ENCODE peak calls at places on chromosomes 16 and 17, in ten cellular contexts. L is MCF 10A; V is epithelial cell of esophagus; A is H9; Z is body of pancreas; U is esophagus muscularis mucosa; G is GM12865; I is activated CD8-positive, alpha-beta T cell treated with anti-CD3 and anti-CD28 coated beads for 36 hours; B is HFFc6; H is stomach. Q is an unnamed sample.

GRCh38 chr17:6231886-6232767 is 161.9 kb downstream of the WSCD1 start:
- DNase-seq in G (no peak), I (no peak), L (peak), Z (no peak), U (no peak), V (peak), A (peak), B (peak), H (no peak), Q (no peak)

GRCh38 chr17:78343099-78343432 is 16.8 kb downstream of the SOCS3 start:
- DNase-seq in V (no peak), L (peak), B (peak), G (no peak), I (no peak), A (peak), H (peak), U (no peak), Z (peak), Q (no peak)

GRCh38 chr16:27429981-27430441 is 28.0 kb downstream of the IL21R start:
- DNase-seq in U (peak), Z (no peak), B (no peak), G (peak), H (peak), L (no peak), A (peak), V (no peak), I (peak), Q (no peak)

GRCh38 chr16:17439580-17439979 is 31.2 kb downstream of the XYLT1 start:
- DNase-seq in V (no peak), B (no peak), G (no peak), I (no peak), H (no peak), A (no peak), L (no peak), U (no peak), Z (no peak), Q (peak)

GRCh38 chr17:51540151-51540550 is 279.8 kb downstream of the UTP18 start:
- DNase-seq in G (no peak), B (no peak), A (no peak), Z (no peak), H (no peak), U (no peak), V (no peak), L (no peak), I (peak), Q (no peak)

GRCh38 chr16:87602821-87603683 is 744 bp downstream of the JPH3 start:
- DNase-seq in A (no peak), G (no peak), U (no peak), V (no peak), I (no peak), B (no peak), H (no peak), Z (no peak), L (no peak), Q (no peak)

GRCh38 chr16:81994485-81994884 is 16.8 kb downstream of the SDR42E1 start:
- DNase-seq in L (peak), H (no peak), B (no peak), I (peak), G (peak), A (no peak), U (no peak), V (no peak), Z (no peak), Q (no peak)

GRCh38 chr16:79632289-79632688 is 31.8 kb upstream of the MAF start:
- DNase-seq in B (no peak), A (no peak), Z (no peak), V (peak), I (peak), U (no peak), H (no peak), L (peak), G (peak), Q (no peak)

GRCh38 chr16:29678691-29679267 is at the start of gene QPRT:
- DNase-seq in V (no peak), U (no peak), G (peak), I (peak), H (no peak), L (no peak), Z (peak), B (no peak), A (peak), Q (peak)

GRCh38 chr16:4692460-4693295 is 684 bp upstream of the NUDT16L1 start:
- DNase-seq in A (no peak), B (no peak), I (peak), U (no peak), V (peak), G (no peak), H (no peak), L (no peak), Z (peak), Q (no peak)

GRCh38 chr17:58310511-58311428 is 17.8 kb downstream of the TSPOAP1 start:
- DNase-seq in B (no peak), U (no peak), L (no peak), G (no peak), I (no peak), V (no peak), Z (no peak), A (no peak), H (peak), Q (no peak)

GRCh38 chr16:8464979-8465378 is 125.3 kb downstream of the TMEM114 start:
- DNase-seq in G (no peak), A (no peak), V (no peak), B (no peak), H (no peak), L (no peak), I (no peak), Z (peak), U (peak), Q (no peak)

GRCh38 chr17:59785091-59785799 is 77.8 kb downstream of the VMP1 start:
- DNase-seq in Z (no peak), A (no peak), H (no peak), L (peak), V (peak), I (peak), B (no peak), U (no peak), G (peak), Q (no peak)

GRCh38 chr16:86444274-86445060 is 65.9 kb upstream of the FOXF1 start:
- DNase-seq in L (no peak), B (no peak), A (no peak), Z (no peak), V (no peak), G (no peak), H (no peak), I (no peak), U (no peak), Q (no peak)

GRCh38 chr17:76968707-76969597 is 100.7 kb downstream of the MGAT5B start:
- DNase-seq in U (no peak), G (peak), H (peak), Z (peak), I (peak), A (peak), B (no peak), V (peak), L (no peak), Q (no peak)

GRCh38 chr16:48912360-48912759 is 302.4 kb upstream of the N4BP1 start:
- DNase-seq in I (no peak), U (no peak), A (peak), V (peak), Z (no peak), H (no peak), B (no peak), G (peak), L (no peak), Q (peak)

GRCh38 chr16:23807028-23807427 is 28.8 kb upstream of the PRKCB start:
- DNase-seq in I (no peak), Z (no peak), U (no peak), A (no peak), L (no peak), V (no peak), G (peak), H (no peak), B (no peak), Q (no peak)

GRCh38 chr17:58534331-58534730 is 19.9 kb upstream of the MTMR4 start:
- DNase-seq in Z (no peak), L (no peak), G (no peak), V (no peak), I (no peak), H (no peak), A (no peak), U (no peak), B (no peak), Q (no peak)

GRCh38 chr16:30829130-30830071 is 42.4 kb upstream of the ZNF629 start:
- DNase-seq in Z (peak), B (no peak), L (no peak), H (peak), U (no peak), I (no peak), G (no peak), A (no peak), V (no peak), Q (no peak)

GRCh38 chr17:32660496-32660895 is 173.7 kb downstream of the CDK5R1 start:
- DNase-seq in L (no peak), V (no peak), B (no peak), H (no peak), I (no peak), G (no peak), A (no peak), Z (no peak), U (no peak), Q (no peak)

GRCh38 chr16:71933913-71934696 is 38.8 kb downstream of the IST1 start:
- DNase-seq in U (no peak), B (peak), A (no peak), G (no peak), I (no peak), V (peak), H (no peak), L (peak), Z (no peak), Q (no peak)

GRCh38 chr17:34436607-34437006 is 73.6 kb upstream of the CCL1 start:
- DNase-seq in Z (no peak), V (no peak), H (no peak), U (no peak), I (peak), G (no peak), B (no peak), A (no peak), L (no peak), Q (no peak)

GRCh38 chr16:8717892-8718400 is 43.5 kb downstream of the ABAT start:
- DNase-seq in B (no peak), V (no peak), L (no peak), H (no peak), G (no peak), I (no peak), A (no peak), U (no peak), Z (no peak), Q (no peak)

GRCh38 chr16:68893710-68894705 is 50.7 kb downstream of the TANGO6 start:
- DNase-seq in A (peak), B (no peak), U (no peak), L (peak), V (peak), G (peak), Z (peak), I (no peak), H (no peak), Q (no peak)

GRCh38 chr16:55779391-55780094 is 53.4 kb downstream of the CES1 start:
- DNase-seq in H (no peak), V (no peak), Z (no peak), L (peak), G (no peak), I (no peak), A (no peak), B (no peak), U (no peak), Q (no peak)

GRCh38 chr17:41919165-41919817 is 540 bp upstream of the ACLY start:
- DNase-seq in A (peak), I (no peak), V (peak), B (no peak), H (no peak), G (no peak), Z (no peak), L (peak), U (no peak), Q (no peak)

GRCh38 chr16:20803192-20803560 is 3.1 kb downstream of the ERI2 start:
- DNase-seq in U (no peak), B (peak), I (no peak), H (no peak), L (no peak), Z (no peak), V (no peak), A (no peak), G (no peak), Q (no peak)

GRCh38 chr17:10999484-10999883 is 161.6 kb upstream of the PIRT start:
- DNase-seq in L (no peak), B (no peak), V (no peak), A (no peak), Z (no peak), G (no peak), H (no peak), U (no peak), I (no peak), Q (no peak)

GRCh38 chr16:3646348-3646920 is 8.1 kb upstream of the DNASE1 start:
- DNase-seq in G (no peak), L (peak), I (no peak), H (peak), U (no peak), A (no peak), Z (peak), V (peak), B (no peak), Q (peak)

GRCh38 chr17:12665263-12666210 is at the start of gene MYOCD:
- DNase-seq in V (peak), Z (peak), H (peak), G (peak), U (no peak), I (peak), B (peak), L (no peak), A (peak), Q (peak)

GRCh38 chr17:50102164-50102991 is 7.2 kb downstream of the PDK2 start:
- DNase-seq in L (no peak), U (no peak), V (no peak), I (no peak), Z (peak), A (no peak), G (no peak), B (no peak), H (peak), Q (no peak)

GRCh38 chr16:47229651-47230050 is 85.9 kb upstream of the NETO2 start:
- DNase-seq in L (no peak), I (no peak), U (no peak), B (no peak), G (no peak), V (no peak), H (no peak), A (no peak), Z (no peak), Q (no peak)

GRCh38 chr17:42387663-42388380 is 420 bp downstream of the STAT3 start:
- DNase-seq in I (peak), H (peak), A (peak), U (no peak), G (no peak), L (peak), B (no peak), Z (peak), V (peak), Q (no peak)

GRCh38 chr17:76381633-76382304 is 2.6 kb upstream of the SPHK1 start:
- DNase-seq in Z (peak), V (no peak), G (no peak), L (no peak), I (no peak), U (no peak), H (no peak), B (no peak), A (peak), Q (no peak)

GRCh38 chr16:69916445-69916844 is 34.7 kb upstream of the CLEC18A start:
- DNase-seq in B (no peak), V (no peak), G (no peak), L (no peak), Z (no peak), I (no peak), A (no peak), H (no peak), U (no peak), Q (no peak)

GRCh38 chr17:71110326-71110725 is 941.0 kb downstream of the KCNJ2 start:
- DNase-seq in Z (no peak), I (no peak), G (no peak), B (no peak), A (no peak), H (no peak), L (peak), U (no peak), V (peak), Q (no peak)

GRCh38 chr17:47066841-47067682 is 88.0 kb upstream of the RPRML start:
- DNase-seq in G (peak), B (peak), L (peak), H (peak), V (peak), I (peak), U (peak), Z (peak), A (peak), Q (peak)
- TF ChIP-seq CTCF in G (peak), B (peak), L (no peak), H (no peak), V (peak), I (no peak), U (peak), Z (peak), A (peak), Q (no peak)

GRCh38 chr16:13507530-13507929 is 412.4 kb upstream of the ERCC4 start:
- DNase-seq in U (no peak), A (no peak), V (peak), L (peak), Z (no peak), G (peak), B (no peak), I (no peak), H (no peak), Q (no peak)

GRCh38 chr16:13510425-13511151 is 409.4 kb upstream of the ERCC4 start:
- DNase-seq in G (peak), V (no peak), Z (no peak), A (no peak), H (no peak), I (no peak), B (no peak), U (no peak), L (no peak), Q (no peak)
- TF ChIP-seq CTCF in G (peak), V (peak), Z (no peak), A (peak), H (no peak), I (peak), B (peak), U (peak), L (no peak), Q (no peak)

DNA sequence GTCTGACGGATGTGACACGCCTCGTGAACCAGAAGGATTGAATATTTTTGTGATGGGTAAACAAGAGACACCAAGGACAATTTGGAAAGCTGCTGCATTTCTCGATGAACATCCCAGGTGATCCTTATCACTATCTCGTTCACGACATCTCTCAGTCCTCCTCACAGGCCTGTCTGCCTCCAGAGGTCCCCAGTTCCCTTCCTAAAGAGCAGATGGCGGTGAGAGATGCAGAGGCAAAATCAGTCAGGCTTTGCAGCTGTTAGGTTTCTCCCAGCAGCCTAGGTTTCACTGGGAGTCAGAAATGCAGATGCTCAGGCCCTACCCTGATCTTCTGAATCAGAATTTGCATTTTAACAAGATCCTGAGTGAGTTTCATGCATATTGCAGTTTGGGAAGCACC is 23.6 kb downstream of the SCPEP1 start:
- DNase-seq in H (no peak), V (no peak), Z (no peak), G (no peak), L (no peak), B (no peak), U (no peak), I (no peak), A (no peak), Q (no peak)
- TF ChIP-seq CTCF in H (no peak), V (no peak), Z (no peak), G (no peak), L (no peak), B (no peak), U (peak), I (no peak), A (peak), Q (no peak)

GRCh38 chr16:88856122-88856827 is 472 bp downstream of the GALNS start:
- DNase-seq in V (no peak), G (no peak), Z (no peak), H (no peak), B (no peak), L (no peak), I (peak), U (no peak), A (peak), Q (no peak)
- TF ChIP-seq CTCF in V (no peak), G (no peak), Z (no peak), H (no peak), B (no peak), L (no peak), I (no peak), U (no peak), A (no peak), Q (no peak)

GRCh38 chr16:72939247-72939646 is 108.7 kb downstream of the ZFHX3 start:
- DNase-seq in L (peak), B (peak), Z (no peak), U (no peak), A (no peak), H (no peak), I (no peak), V (peak), G (no peak), Q (no peak)
- TF ChIP-seq CTCF in L (no peak), B (peak), Z (no peak), U (peak), A (no peak), H (no peak), I (no peak), V (peak), G (no peak), Q (no peak)

GRCh38 chr17:22703204-22703603 is 1010.9 kb downstream of the KCNJ18 start:
- DNase-seq in H (no peak), L (no peak), V (no peak), U (peak), Z (no peak), B (no peak), G (no peak), A (no peak), I (no peak), Q (no peak)

GRCh38 chr17:22707626-22708025 is 1015.3 kb downstream of the KCNJ18 start:
- DNase-seq in H (no peak), I (no peak), L (no peak), A (no peak), G (no peak), Z (no peak), B (no peak), V (no peak), U (peak), Q (no peak)

GRCh38 chr17:22704674-22705073 is 1012.4 kb downstream of the KCNJ18 start:
- DNase-seq in H (no peak), Z (no peak), A (no peak), L (no peak), V (no peak), B (no peak), I (no peak), G (no peak), U (no peak), Q (no peak)

GRCh38 chr17:22703786-22704441 is 1011.6 kb downstream of the KCNJ18 start:
- DNase-seq in Z (no peak), L (no peak), H (no peak), V (no peak), A (no peak), G (no peak), I (no peak), B (no peak), U (peak), Q (no peak)
- TF ChIP-seq CTCF in Z (no peak), L (no peak), H (no peak), V (no peak), A (no peak), G (no peak), I (peak), B (peak), U (no peak), Q (no peak)

DNA sequence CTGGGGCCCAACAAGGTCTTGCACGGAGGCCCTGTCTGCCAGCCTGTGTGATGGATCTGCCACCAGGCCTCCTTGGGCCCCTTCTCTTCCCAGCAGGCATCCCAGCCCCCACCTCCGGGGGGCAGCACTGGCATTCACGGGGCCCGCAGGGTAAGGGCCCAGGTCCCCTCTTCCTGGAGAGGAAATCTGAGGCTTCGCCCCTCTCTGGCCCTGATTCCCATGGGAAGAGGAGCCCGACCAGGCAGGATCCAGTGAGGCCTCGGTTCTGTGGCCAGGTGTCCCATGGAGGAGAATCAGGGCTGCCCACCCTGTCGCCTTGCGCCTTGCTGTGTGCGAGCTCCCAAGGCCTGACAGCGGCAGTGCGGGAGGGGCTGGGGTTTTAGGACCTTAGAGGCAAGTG is 48.4 kb downstream of the PDPK1 start:
- DNase-seq in B (no peak), V (no peak), G (no peak), I (peak), H (no peak), Z (no peak), A (peak), U (no peak), L (no peak), Q (peak)
- TF ChIP-seq CTCF in B (peak), V (peak), G (peak), I (peak), H (no peak), Z (no peak), A (peak), U (no peak), L (no peak), Q (no peak)